ENCODE peak calls at places on chromosome 9, in eight cellular contexts. One of them, this sample, is unnamed.

GRCh38 chr9:135228983-135229625 is 141.6 kb downstream of the OLFM1 start:
- DNase-seq in GM19239: no peak
- DNase-seq in psoas muscle: peak
- DNase-seq in H1: no peak
- DNase-seq in NCI-H1105: no peak
- DNase-seq in stimulated activated naive CD8-positive, alpha-beta T cell treated with anti-CD3 and anti-CD28 coated beads, Interleukin-15, amount 100 ng/mL, for 72 hours: no peak
- DNase-seq in ACHN: no peak
- DNase-seq in ascending aorta: no peak
- DNase-seq in this sample: peak

GRCh38 chr9:76989501-76989900 is 30.0 kb upstream of the FOXB2 start:
- DNase-seq in ACHN: no peak
- DNase-seq in NCI-H1105: no peak
- DNase-seq in stimulated activated naive CD8-positive, alpha-beta T cell treated with anti-CD3 and anti-CD28 coated beads, Interleukin-15, amount 100 ng/mL, for 72 hours: no peak
- DNase-seq in GM19239: no peak
- DNase-seq in H1: no peak
- DNase-seq in psoas muscle: no peak
- DNase-seq in ascending aorta: no peak
- DNase-seq in this sample: no peak

GRCh38 chr9:133078486-133078885 is 16.7 kb downstream of the CEL start:
- DNase-seq in NCI-H1105: no peak
- DNase-seq in psoas muscle: no peak
- DNase-seq in H1: no peak
- DNase-seq in stimulated activated naive CD8-positive, alpha-beta T cell treated with anti-CD3 and anti-CD28 coated beads, Interleukin-15, amount 100 ng/mL, for 72 hours: no peak
- DNase-seq in ACHN: no peak
- DNase-seq in GM19239: no peak
- DNase-seq in ascending aorta: no peak
- DNase-seq in this sample: no peak

GRCh38 chr9:33813712-33814641 is 3.0 kb upstream of the UBE2R2 start:
- DNase-seq in ACHN: peak
- DNase-seq in ascending aorta: no peak
- DNase-seq in NCI-H1105: no peak
- DNase-seq in GM19239: peak
- DNase-seq in H1: no peak
- DNase-seq in stimulated activated naive CD8-positive, alpha-beta T cell treated with anti-CD3 and anti-CD28 coated beads, Interleukin-15, amount 100 ng/mL, for 72 hours: no peak
- DNase-seq in psoas muscle: no peak
- DNase-seq in this sample: no peak

GRCh38 chr9:95822583-95823431 is 52.7 kb upstream of the ERCC6L2 start:
- DNase-seq in stimulated activated naive CD8-positive, alpha-beta T cell treated with anti-CD3 and anti-CD28 coated beads, Interleukin-15, amount 100 ng/mL, for 72 hours: peak
- DNase-seq in ACHN: peak
- DNase-seq in GM19239: peak
- DNase-seq in ascending aorta: no peak
- DNase-seq in psoas muscle: no peak
- DNase-seq in NCI-H1105: no peak
- DNase-seq in H1: no peak
- DNase-seq in this sample: peak

GRCh38 chr9:20376042-20376441 is 246.3 kb downstream of the MLLT3 start:
- DNase-seq in GM19239: no peak
- DNase-seq in H1: no peak
- DNase-seq in NCI-H1105: no peak
- DNase-seq in ascending aorta: no peak
- DNase-seq in stimulated activated naive CD8-positive, alpha-beta T cell treated with anti-CD3 and anti-CD28 coated beads, Interleukin-15, amount 100 ng/mL, for 72 hours: no peak
- DNase-seq in ACHN: no peak
- DNase-seq in psoas muscle: no peak
- DNase-seq in this sample: no peak

GRCh38 chr9:110104201-110104845 is 103.6 kb downstream of the C9orf152 start:
- DNase-seq in H1: no peak
- DNase-seq in GM19239: no peak
- DNase-seq in stimulated activated naive CD8-positive, alpha-beta T cell treated with anti-CD3 and anti-CD28 coated beads, Interleukin-15, amount 100 ng/mL, for 72 hours: no peak
- DNase-seq in psoas muscle: no peak
- DNase-seq in ascending aorta: no peak
- DNase-seq in ACHN: no peak
- DNase-seq in NCI-H1105: no peak
- DNase-seq in this sample: no peak

GRCh38 chr9:69955536-69956355 is 87.9 kb upstream of the MAMDC2 start:
- DNase-seq in ACHN: no peak
- DNase-seq in psoas muscle: no peak
- DNase-seq in H1: no peak
- DNase-seq in NCI-H1105: no peak
- DNase-seq in GM19239: no peak
- DNase-seq in stimulated activated naive CD8-positive, alpha-beta T cell treated with anti-CD3 and anti-CD28 coated beads, Interleukin-15, amount 100 ng/mL, for 72 hours: no peak
- DNase-seq in ascending aorta: no peak
- DNase-seq in this sample: no peak

GRCh38 chr9:131627326-131627845 is 82.1 kb downstream of the PRRT1B start:
- DNase-seq in psoas muscle: no peak
- DNase-seq in ACHN: no peak
- DNase-seq in H1: no peak
- DNase-seq in stimulated activated naive CD8-positive, alpha-beta T cell treated with anti-CD3 and anti-CD28 coated beads, Interleukin-15, amount 100 ng/mL, for 72 hours: no peak
- DNase-seq in ascending aorta: no peak
- DNase-seq in GM19239: no peak
- DNase-seq in NCI-H1105: no peak
- DNase-seq in this sample: no peak

GRCh38 chr9:23638837-23639426 is 187.1 kb downstream of the ELAVL2 start:
- DNase-seq in NCI-H1105: no peak
- DNase-seq in ACHN: no peak
- DNase-seq in GM19239: no peak
- DNase-seq in ascending aorta: no peak
- DNase-seq in H1: no peak
- DNase-seq in stimulated activated naive CD8-positive, alpha-beta T cell treated with anti-CD3 and anti-CD28 coated beads, Interleukin-15, amount 100 ng/mL, for 72 hours: no peak
- DNase-seq in psoas muscle: no peak
- DNase-seq in this sample: no peak

GRCh38 chr9:74573792-74574191 is 76.7 kb downstream of the RORB start:
- DNase-seq in psoas muscle: no peak
- DNase-seq in NCI-H1105: no peak
- DNase-seq in H1: no peak
- DNase-seq in stimulated activated naive CD8-positive, alpha-beta T cell treated with anti-CD3 and anti-CD28 coated beads, Interleukin-15, amount 100 ng/mL, for 72 hours: no peak
- DNase-seq in ACHN: no peak
- DNase-seq in GM19239: no peak
- DNase-seq in ascending aorta: no peak
- DNase-seq in this sample: no peak

GRCh38 chr9:85742630-85742928 is 825 bp upstream of the AGTPBP1 start:
- DNase-seq in ascending aorta: no peak
- DNase-seq in NCI-H1105: no peak
- DNase-seq in psoas muscle: no peak
- DNase-seq in GM19239: no peak
- DNase-seq in H1: no peak
- DNase-seq in ACHN: peak
- DNase-seq in stimulated activated naive CD8-positive, alpha-beta T cell treated with anti-CD3 and anti-CD28 coated beads, Interleukin-15, amount 100 ng/mL, for 72 hours: no peak
- DNase-seq in this sample: no peak

GRCh38 chr9:125431741-125432271 is 170.2 kb downstream of the GAPVD1 start:
- DNase-seq in GM19239: no peak
- DNase-seq in stimulated activated naive CD8-positive, alpha-beta T cell treated with anti-CD3 and anti-CD28 coated beads, Interleukin-15, amount 100 ng/mL, for 72 hours: no peak
- DNase-seq in H1: no peak
- DNase-seq in psoas muscle: peak
- DNase-seq in NCI-H1105: no peak
- DNase-seq in ascending aorta: no peak
- DNase-seq in ACHN: no peak
- DNase-seq in this sample: peak

GRCh38 chr9:22241024-22241423 is 205.6 kb upstream of the DMRTA1 start:
- DNase-seq in stimulated activated naive CD8-positive, alpha-beta T cell treated with anti-CD3 and anti-CD28 coated beads, Interleukin-15, amount 100 ng/mL, for 72 hours: no peak
- DNase-seq in psoas muscle: no peak
- DNase-seq in GM19239: no peak
- DNase-seq in NCI-H1105: no peak
- DNase-seq in ascending aorta: no peak
- DNase-seq in ACHN: no peak
- DNase-seq in H1: no peak
- DNase-seq in this sample: no peak

GRCh38 chr9:105328872-105329728 is 84.6 kb downstream of the SLC44A1 start:
- DNase-seq in ACHN: no peak
- DNase-seq in H1: no peak
- DNase-seq in ascending aorta: no peak
- DNase-seq in stimulated activated naive CD8-positive, alpha-beta T cell treated with anti-CD3 and anti-CD28 coated beads, Interleukin-15, amount 100 ng/mL, for 72 hours: no peak
- DNase-seq in psoas muscle: peak
- DNase-seq in NCI-H1105: no peak
- DNase-seq in GM19239: no peak
- DNase-seq in this sample: no peak

GRCh38 chr9:19184144-19184917 is 46.2 kb upstream of the DENND4C start:
- DNase-seq in NCI-H1105: no peak
- DNase-seq in stimulated activated naive CD8-positive, alpha-beta T cell treated with anti-CD3 and anti-CD28 coated beads, Interleukin-15, amount 100 ng/mL, for 72 hours: peak
- DNase-seq in ascending aorta: peak
- DNase-seq in GM19239: peak
- DNase-seq in psoas muscle: peak
- DNase-seq in ACHN: peak
- DNase-seq in H1: no peak
- DNase-seq in this sample: peak

GRCh38 chr9:134456740-134457315 is 130.6 kb downstream of the RXRA start:
- DNase-seq in H1: no peak
- DNase-seq in GM19239: no peak
- DNase-seq in stimulated activated naive CD8-positive, alpha-beta T cell treated with anti-CD3 and anti-CD28 coated beads, Interleukin-15, amount 100 ng/mL, for 72 hours: no peak
- DNase-seq in NCI-H1105: no peak
- DNase-seq in ascending aorta: no peak
- DNase-seq in ACHN: no peak
- DNase-seq in psoas muscle: no peak
- DNase-seq in this sample: no peak

GRCh38 chr9:79193001-79193400 is 378.8 kb upstream of the TLE4 start:
- DNase-seq in GM19239: no peak
- DNase-seq in stimulated activated naive CD8-positive, alpha-beta T cell treated with anti-CD3 and anti-CD28 coated beads, Interleukin-15, amount 100 ng/mL, for 72 hours: no peak
- DNase-seq in ACHN: no peak
- DNase-seq in H1: no peak
- DNase-seq in ascending aorta: no peak
- DNase-seq in psoas muscle: no peak
- DNase-seq in NCI-H1105: no peak
- DNase-seq in this sample: no peak

This sample was measured in natural killer cell treated with Interleukin-12 subunit alpha and Interleukin-12 subunit beta and Interleukin-15 and Interleukin-18, amount 100 ng/mL, for 72 hours.